ENCODE peak calls at places on chromosome 16, in five cellular contexts. P is esophagus muscularis mucosa, R is C1 segment of cervical spinal cord, G is IMR-90, K is renal cortical epithelial cell. T is an unnamed sample.

GRCh38 chr16:87541004-87541881 is 48.4 kb upstream of the ZCCHC14 start:
- DNase-seq in G (peak; percentile 79), R (no peak), P (no peak), K (no peak), T (no peak)

GRCh38 chr16:2236362-2237075 is at the start of gene DNASE1L2:
- DNase-seq in R (no peak), G (no peak), P (no peak), K (no peak), T (no peak)

GRCh38 chr16:79286646-79287423 is 313.7 kb downstream of the MAF start:
- DNase-seq in K (peak; percentile 6), P (no peak), R (no peak), G (no peak), T (no peak)

GRCh38 chr16:30829130-30830071 is 42.4 kb upstream of the ZNF629 start:
- DNase-seq in R (no peak), P (no peak), G (no peak), K (peak; percentile 16), T (no peak)

GRCh38 chr16:25073849-25074248 is 37.7 kb upstream of the LCMT1 start:
- DNase-seq in R (no peak), K (no peak), P (no peak), G (no peak), T (no peak)

GRCh38 chr16:1285669-1286491 is 23.6 kb upstream of the UBE2I start:
- DNase-seq in K (no peak), G (no peak), P (no peak), R (no peak), T (no peak)

GRCh38 chr16:57743886-57744645 is 8.5 kb downstream of the KATNB1 start:
- DNase-seq in P (no peak), G (no peak), K (no peak), R (no peak), T (no peak)

GRCh38 chr16:85613609-85614337 is 651 bp downstream of the GSE1 start:
- DNase-seq in K (peak; percentile 27), R (no peak), G (no peak), P (no peak), T (no peak)

GRCh38 chr16:2326191-2326590 is 14.3 kb downstream of the ABCA3 start:
- DNase-seq in G (no peak), R (no peak), P (no peak), K (no peak), T (no peak)

GRCh38 chr16:48393843-48394703 is 8.9 kb upstream of the SIAH1 start:
- DNase-seq in K (no peak), G (peak; percentile 88), P (no peak), R (peak; percentile 78), T (peak; percentile 32)

GRCh38 chr16:3618782-3619166 is 7.4 kb upstream of the SLX4 start:
- DNase-seq in P (no peak), G (no peak), K (peak; percentile 23), R (no peak), T (peak; percentile 54)

GRCh38 chr16:56341656-56342397 is 83.5 kb downstream of the AMFR start:
- DNase-seq in P (no peak), R (no peak), K (no peak), G (no peak), T (no peak)

GRCh38 chr16:22813946-22814325 is at the start of gene HS3ST2:
- DNase-seq in R (no peak), P (no peak), K (no peak), G (no peak), T (peak; percentile 82)

GRCh38 chr16:646679-647172 is 2.4 kb upstream of the WDR90 start:
- DNase-seq in K (no peak), G (no peak), P (no peak), R (no peak), T (no peak)

GRCh38 chr16:4664538-4665418 is 28.6 kb upstream of the NUDT16L1 start:
- DNase-seq in R (no peak), P (no peak), G (no peak), K (peak; percentile 37), T (peak; percentile 54)